ENCODE peak calls at places on chromosome 14, in nine cellular contexts. Q is GM20000; K is ELR; L is H4; Y is BJ; X is GM13977; F is breast epithelium; C is stimulated activated CD8-positive, alpha-beta memory T cell treated with anti-CD3 and anti-CD28 coated beads, Interleukin-7, amount 100 ng/mL, for 4 hours; V is non-pigmented ciliary epithelial cell. W is an unnamed sample.

GRCh38 chr14:103561381-103562134 is 899 bp downstream of the BAG5 start:
- DNase-seq in X (peak), F (no peak), V (no peak), L (no peak), Q (peak), Y (no peak), C (no peak), K (peak), W (peak)

GRCh38 chr14:29906256-29906885 is 21.3 kb downstream of the PRKD1 start:
- DNase-seq in X (no peak), C (no peak), Y (no peak), V (no peak), K (peak), F (no peak), L (peak), Q (no peak), W (no peak)

GRCh38 chr14:78010688-78011087 is 159.5 kb upstream of the NRXN3 start:
- DNase-seq in K (peak), X (no peak), L (no peak), C (no peak), V (no peak), F (no peak), Y (no peak), Q (no peak), W (no peak)

GRCh38 chr14:32230181-32230580 is 27.1 kb upstream of the RNU6-8 start:
- DNase-seq in Y (peak), Q (no peak), F (no peak), C (no peak), L (no peak), V (no peak), X (no peak), K (peak), W (no peak)

GRCh38 chr14:65788876-65789859 is 376.6 kb downstream of the FUT8 start:
- DNase-seq in X (no peak), L (no peak), Y (no peak), C (no peak), Q (no peak), K (no peak), V (no peak), F (no peak), W (no peak)

GRCh38 chr14:42277840-42278239 is 671.2 kb downstream of the LRFN5 start:
- DNase-seq in C (no peak), V (no peak), Y (no peak), K (peak), X (peak), F (no peak), L (no peak), Q (no peak), W (no peak)

GRCh38 chr14:60652674-60653387 is 3.6 kb upstream of the SIX1 start:
- DNase-seq in K (no peak), F (no peak), Q (peak), X (no peak), C (no peak), Y (no peak), V (no peak), L (no peak), W (peak)

GRCh38 chr14:35400707-35401421 is 3.7 kb downstream of the NFKBIA start:
- DNase-seq in F (no peak), L (no peak), C (peak), Q (no peak), Y (no peak), X (no peak), V (no peak), K (peak), W (no peak)

GRCh38 chr14:79483472-79483871 is 727.8 kb downstream of the DIO2 start:
- DNase-seq in Q (no peak), V (peak), F (no peak), K (peak), Y (peak), L (peak), X (no peak), C (no peak), W (no peak)

GRCh38 chr14:100246809-100247428 is 8.0 kb downstream of the YY1 start:
- DNase-seq in X (no peak), V (no peak), F (no peak), L (peak), K (peak), Q (no peak), Y (no peak), C (no peak), W (peak)

GRCh38 chr14:104660597-104660996 is 28.8 kb upstream of the INF2 start:
- DNase-seq in C (no peak), K (no peak), V (no peak), Q (peak), X (peak), L (no peak), F (no peak), Y (no peak), W (no peak)

GRCh38 chr14:35277179-35277578 is 15.0 kb upstream of the PSMA6 start:
- DNase-seq in V (no peak), X (no peak), L (no peak), F (no peak), C (no peak), K (no peak), Y (no peak), Q (no peak), W (peak)

GRCh38 chr14:69614592-69614991 is 3.2 kb downstream of the SUSD6 start:
- DNase-seq in K (no peak), C (no peak), F (no peak), X (no peak), L (no peak), Q (no peak), V (no peak), Y (no peak), W (no peak)

GRCh38 chr14:62117010-62117717 is 354.9 kb downstream of the SNAPC1 start:
- DNase-seq in K (peak), X (peak), L (no peak), V (peak), Q (peak), F (no peak), C (peak), Y (no peak), W (peak)

GRCh38 chr14:102779574-102780315 is 2.5 kb downstream of the TRAF3 start:
- DNase-seq in Y (no peak), L (no peak), Q (no peak), V (no peak), X (no peak), C (no peak), F (no peak), K (no peak), W (no peak)

GRCh38 chr14:99596772-99597171 is 7.2 kb downstream of the CCDC85C start:
- DNase-seq in Y (no peak), K (no peak), F (no peak), X (no peak), C (no peak), V (no peak), Q (no peak), L (no peak), W (no peak)

GRCh38 chr14:68561531-68562007 is 231.3 kb downstream of the ZFP36L1 start:
- DNase-seq in Q (no peak), Y (no peak), C (no peak), X (no peak), K (no peak), F (no peak), L (no peak), V (no peak), W (no peak)

W was measured in GM23338.